ENCODE peak calls at places on chromosomes 1 and 21, in seven cellular contexts. B, L, C, M, D, G and A are unnamed samples.

GRCh38 chr1:114369930-114370329 is 141.1 kb downstream of the TRIM33 start:
- DNase-seq in C (no peak), G (no peak), M (no peak), D (no peak), B (no peak), L (no peak), A (no peak)

GRCh38 chr1:226438007-226438406 is 30.1 kb upstream of the PARP1 start:
- DNase-seq in L (no peak), G (no peak), D (peak; percentile 70), M (no peak), C (no peak), B (no peak), A (no peak)

GRCh38 chr21:29230541-29231275 is 68.0 kb upstream of the BACH1 start:
- DNase-seq in L (no peak), B (no peak), G (no peak), M (no peak), C (no peak), D (no peak), A (no peak)

GRCh38 chr1:206582537-206583460 is 29.5 kb downstream of the EIF2D start:
- DNase-seq in M (no peak), G (no peak), L (no peak), D (no peak), C (no peak), B (no peak), A (no peak)

GRCh38 chr1:233217832-233218231 is 77.7 kb downstream of the PCNX2 start:
- DNase-seq in B (no peak), M (no peak), D (no peak), C (no peak), L (no peak), G (no peak), A (no peak)

GRCh38 chr1:27591622-27592021 is 12.3 kb downstream of the AHDC1 start:
- DNase-seq in C (peak; percentile 61), B (no peak), L (no peak), M (no peak), G (no peak), D (no peak), A (no peak)

GRCh38 chr1:51506537-51506936 is 12.5 kb downstream of the EPS15 start:
- DNase-seq in B (no peak), M (no peak), D (no peak), C (peak; percentile 88), G (no peak), L (peak; percentile 67), A (no peak)

GRCh38 chr1:43021547-43022474 is 63.1 kb upstream of the SLC2A1 start:
- DNase-seq in G (no peak), D (peak; percentile 56), B (no peak), M (no peak), C (no peak), L (no peak), A (no peak)

GRCh38 chr1:82269466-82269865 is 468.7 kb downstream of the ADGRL2 start:
- DNase-seq in C (peak; percentile 3), D (peak; percentile 46), M (no peak), L (peak; percentile 1), B (no peak), G (no peak), A (no peak)

GRCh38 chr1:225987491-225988316 is 11.4 kb downstream of the SDE2 start:
- DNase-seq in M (no peak), G (no peak), D (peak; percentile 76), C (peak; percentile 41), L (no peak), B (no peak), A (no peak)

GRCh38 chr21:44085491-44086321 is 21.5 kb upstream of the PWP2 start:
- DNase-seq in D (no peak), B (no peak), G (no peak), M (no peak), L (no peak), C (no peak), A (no peak)

GRCh38 chr1:23554481-23555224 is 4.6 kb downstream of the ID3 start:
- DNase-seq in L (no peak), G (peak; percentile 83), M (peak; percentile 90), D (peak; percentile 91), B (peak; percentile 97), C (peak; percentile 68), A (peak; percentile 75)

GRCh38 chr1:153371231-153371630 is 4.2 kb downstream of the S100A12 start:
- DNase-seq in C (no peak), M (no peak), G (no peak), D (peak; percentile 67), L (no peak), B (no peak), A (no peak)

GRCh38 chr1:226754097-226754496 is 15.0 kb upstream of the ITPKB start:
- DNase-seq in B (no peak), C (no peak), G (no peak), L (no peak), M (no peak), D (no peak), A (no peak)

GRCh38 chr1:58047265-58047858 is 499.2 kb downstream of the OMA1 start:
- DNase-seq in L (no peak), M (peak; percentile 21), C (no peak), B (peak; percentile 57), G (no peak), D (peak; percentile 14), A (peak; percentile 43)

GRCh38 chr1:229710746-229711145 is 84.7 kb downstream of the URB2 start:
- DNase-seq in B (no peak), L (no peak), M (no peak), G (no peak), C (peak; percentile 37), D (no peak), A (no peak)

GRCh38 chr1:169348356-169349036 is 19.1 kb downstream of the NME7 start:
- DNase-seq in M (no peak), L (peak; percentile 43), D (peak; percentile 84), C (peak; percentile 52), G (peak; percentile 20), B (peak; percentile 47), A (peak; percentile 35)

GRCh38 chr1:3940911-3941310 is 40.8 kb upstream of the C1orf174 start:
- DNase-seq in G (no peak), M (no peak), B (no peak), C (no peak), L (no peak), D (no peak), A (no peak)

GRCh38 chr1:37722181-37723071 is 30.1 kb downstream of the CDCA8 start:
- DNase-seq in L (no peak), C (no peak), D (no peak), G (no peak), M (no peak), B (no peak), A (no peak)

GRCh38 chr1:52139817-52140540 is 1.9 kb upstream of the ZFYVE9 start:
- DNase-seq in L (peak; percentile 31), D (peak; percentile 68), B (peak; percentile 71), M (no peak), G (peak; percentile 10), C (peak; percentile 47), A (no peak)

GRCh38 chr1:7722670-7723012 is 48.5 kb upstream of the VAMP3 start:
- DNase-seq in M (no peak), D (no peak), G (no peak), L (no peak), C (no peak), B (no peak), A (no peak)

GRCh38 chr1:150061632-150062101 is 5.9 kb upstream of the VPS45 start:
- DNase-seq in M (no peak), L (no peak), D (peak; percentile 94), G (no peak), B (no peak), C (peak; percentile 93), A (no peak)

GRCh38 chr1:109788695-109789521 is 25.2 kb upstream of the EPS8L3 start:
- DNase-seq in M (peak; percentile 16), L (no peak), G (no peak), D (peak; percentile 39), C (no peak), B (peak; percentile 40), A (no peak)

GRCh38 chr1:147273409-147274307 is 31.2 kb downstream of the CHD1L start:
- DNase-seq in L (peak; percentile 64), B (peak; percentile 52), G (peak; percentile 12), M (no peak), D (peak; percentile 92), C (peak; percentile 68), A (peak; percentile 22)
- TF ChIP-seq CTCF in L (peak; percentile 10), B (peak; percentile 30), G (peak; percentile 67), M (peak; percentile 48), D (peak; percentile 90), C (peak; percentile 34), A (peak; percentile 79)

GRCh38 chr1:145845514-145846161 is at the start of gene NUDT17:
- DNase-seq in D (peak; percentile 78), B (peak; percentile 84), L (peak; percentile 32), C (peak; percentile 24), M (peak; percentile 80), G (peak; percentile 82), A (peak; percentile 77)

GRCh38 chr1:145847827-145848226 is 2.4 kb downstream of the NUDT17 start:
- DNase-seq in D (no peak), M (no peak), G (no peak), B (no peak), C (no peak), L (no peak), A (no peak)

GRCh38 chr1:145846191-145846590 is 761 bp downstream of the NUDT17 start:
- DNase-seq in B (peak; percentile 75), D (peak; percentile 41), G (peak; percentile 30), C (peak; percentile 9), L (no peak), M (no peak), A (peak; percentile 40)

GRCh38 chr1:145845144-145845513 is 301 bp upstream of the NUDT17 start:
- DNase-seq in C (no peak), G (no peak), B (peak; percentile 73), M (no peak), D (no peak), L (no peak), A (no peak)

GRCh38 chr1:145849356-145850165 is 4.1 kb downstream of the NUDT17 start:
- DNase-seq in L (no peak), G (no peak), B (no peak), C (no peak), D (no peak), M (no peak), A (no peak)
- TF ChIP-seq CTCF in L (peak; percentile 51), G (peak; percentile 15), B (peak; percentile 26), C (peak; percentile 59), D (peak; percentile 74), M (no peak), A (peak; percentile 31)

GRCh38 chr1:152227310-152227928 is 3.4 kb upstream of the HRNR start:
- DNase-seq in C (no peak), L (no peak), G (no peak), D (peak; percentile 23), B (no peak), M (no peak), A (no peak)
- TF ChIP-seq CTCF in C (no peak), L (no peak), G (no peak), D (peak; percentile 57), B (no peak), M (no peak), A (no peak)

DNA sequence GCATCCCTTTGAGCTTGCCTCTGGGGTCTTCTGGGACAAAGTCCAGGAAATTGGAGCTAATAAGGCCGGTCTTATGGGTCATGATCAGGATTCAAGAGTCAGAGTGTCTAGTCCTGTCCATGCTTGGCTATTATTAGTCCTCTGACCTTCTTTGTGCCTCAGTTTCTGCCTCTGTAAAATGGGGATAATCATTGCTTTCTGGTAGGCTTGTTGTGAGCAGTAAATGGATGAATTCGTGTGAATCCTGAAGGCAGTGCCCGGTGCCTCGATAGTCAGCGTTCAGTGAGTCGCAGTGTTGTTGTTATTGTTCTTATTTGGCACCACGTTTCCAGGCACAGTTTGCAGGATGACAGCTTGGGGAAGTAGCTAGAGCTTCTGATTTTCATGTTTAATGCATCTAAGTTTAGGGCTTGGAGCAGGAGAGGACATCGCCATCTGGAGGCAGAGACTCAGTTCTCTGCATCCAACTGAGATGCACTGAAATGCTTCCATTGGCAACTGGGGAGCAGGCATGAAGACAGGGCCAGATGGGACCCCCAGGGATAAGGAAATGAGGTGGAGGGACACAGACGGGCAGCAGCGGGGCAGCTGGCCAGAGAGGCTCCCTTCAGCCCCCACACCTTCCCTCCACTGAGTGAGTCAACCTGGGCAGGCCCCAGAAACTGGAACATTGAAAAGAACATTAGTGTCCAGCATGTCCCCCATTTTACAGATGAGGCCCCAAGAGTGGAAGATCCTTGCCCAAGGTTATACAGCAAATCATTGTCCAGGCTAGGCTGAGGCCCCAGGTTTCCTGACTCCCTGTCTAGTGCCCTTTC is 160.3 kb downstream of the PTPRU start:
- DNase-seq in B (no peak), M (no peak), G (no peak), C (no peak), L (no peak), D (peak; percentile 19), A (no peak)
- TF ChIP-seq CTCF in B (no peak), M (no peak), G (no peak), C (peak; percentile 58), L (peak; percentile 34), D (peak; percentile 50), A (peak; percentile 26)